ENCODE peak calls at places on chromosomes 1 and 21, in seven cellular contexts. L is activated CD4-positive, alpha-beta T cell treated with anti-CD3 and anti-CD28 coated beads, Interleukin-2, amount 10 ng/mL, durations not matched to agents 7 days and 5 days; D is chondrocyte; R is Calu3; S is ecto neural progenitor cell; Z is stimulated activated CD8-positive, alpha-beta memory T cell treated with anti-CD3 and anti-CD28 coated beads, Interleukin-15, amount 100 ng/mL, for 1 hour; A is GM10248. Q is an unnamed sample.

GRCh38 chr21:28719731-28720130 is 272.9 kb downstream of the LTN1 start:
- DNase-seq in A (no peak), R (no peak), Z (no peak), D (no peak), S (no peak), L (no peak), Q (no peak)

GRCh38 chr1:55213885-55214213 is 1.3 kb downstream of the USP24 start:
- DNase-seq in L (no peak), A (no peak), S (no peak), R (peak; percentile 13), D (no peak), Z (no peak), Q (no peak)

GRCh38 chr1:100879422-100879821 is 15.2 kb downstream of the EXTL2 start:
- DNase-seq in L (no peak), Z (no peak), R (no peak), S (no peak), D (no peak), A (no peak), Q (no peak)

GRCh38 chr1:10724052-10724494 is 72.4 kb downstream of the CASZ1 start:
- DNase-seq in A (no peak), Z (no peak), R (peak; percentile 38), S (no peak), L (no peak), D (no peak), Q (peak; percentile 79)

GRCh38 chr1:224687465-224687864 is 71.3 kb downstream of the CNIH3 start:
- DNase-seq in S (no peak), A (no peak), L (no peak), Z (no peak), R (no peak), D (no peak), Q (no peak)

GRCh38 chr1:33143698-33144097 is 38.1 kb downstream of the TRIM62 start:
- DNase-seq in S (no peak), D (no peak), A (no peak), L (no peak), R (no peak), Z (no peak), Q (no peak)

GRCh38 chr1:41700581-41700980 is 216.1 kb upstream of the EDN2 start:
- DNase-seq in L (no peak), Z (no peak), S (no peak), R (no peak), D (no peak), A (no peak), Q (no peak)

GRCh38 chr1:210722410-210723081 is 393.8 kb downstream of the HHAT start:
- DNase-seq in R (no peak), D (no peak), Z (no peak), S (no peak), L (no peak), A (no peak), Q (no peak)

GRCh38 chr1:40847023-40847740 is 15.0 kb downstream of the CITED4 start:
- DNase-seq in S (no peak), Z (no peak), R (no peak), D (no peak), A (no peak), L (no peak), Q (no peak)

GRCh38 chr21:36773111-36773510 is 74.2 kb downstream of the SIM2 start:
- DNase-seq in L (no peak), A (no peak), D (no peak), S (no peak), R (peak; percentile 54), Z (no peak), Q (peak; percentile 91)

GRCh38 chr1:234691567-234691966 is 81.6 kb upstream of the IRF2BP2 start:
- DNase-seq in D (no peak), S (no peak), L (no peak), A (no peak), R (no peak), Z (no peak), Q (no peak)

GRCh38 chr1:58585591-58586151 is 8.6 kb upstream of the TACSTD2 start:
- DNase-seq in D (no peak), A (no peak), R (no peak), S (no peak), Z (no peak), L (no peak), Q (no peak)

GRCh38 chr1:185843297-185843869 is 109.2 kb downstream of the HMCN1 start:
- DNase-seq in R (no peak), S (no peak), Z (no peak), A (no peak), L (no peak), D (no peak), Q (no peak)

GRCh38 chr1:41098657-41099207 is 77.2 kb upstream of the SLFNL1 start:
- DNase-seq in L (no peak), Z (no peak), A (no peak), R (no peak), D (no peak), S (no peak), Q (peak; percentile 34)

GRCh38 chr1:202158810-202159533 is 1.4 kb downstream of the PTPN7 start:
- DNase-seq in L (no peak), D (no peak), S (no peak), Z (no peak), R (no peak), A (peak; percentile 54), Q (no peak)